ENCODE peak calls at places on chromosomes 13 and 19, in nine cellular contexts. One of them, this sample, is unnamed. For H3K4me1, the result is how much of the 10 kb centered on the place peaks cover.

GRCh38 chr13:98576963-98577822 is at the start of gene STK24:
- DNase-seq in stomach: peak
- DNase-seq in prostate gland: peak
- DNase-seq in uterus: peak
- DNase-seq in K562: peak
- DNase-seq in adrenal gland: peak
- DNase-seq in A549: peak
- DNase-seq in tibial nerve: peak
- DNase-seq in ovary: peak
- DNase-seq in this sample: peak

GRCh38 chr13:103188688-103189326 is 122.6 kb upstream of the SLC10A2 start:
- DNase-seq in stomach: no peak
- DNase-seq in prostate gland: no peak
- DNase-seq in uterus: no peak
- DNase-seq in K562: no peak
- DNase-seq in adrenal gland: no peak
- DNase-seq in A549: peak
- DNase-seq in tibial nerve: no peak
- DNase-seq in ovary: no peak
- DNase-seq in this sample: no peak

GRCh38 chr13:41562541-41563178 is 105.3 kb downstream of the RGCC start:
- DNase-seq in stomach: no peak
- DNase-seq in prostate gland: no peak
- DNase-seq in uterus: no peak
- DNase-seq in K562: no peak
- DNase-seq in adrenal gland: no peak
- DNase-seq in A549: no peak
- DNase-seq in tibial nerve: no peak
- DNase-seq in ovary: no peak
- DNase-seq in this sample: no peak

GRCh38 chr13:103101500-103101899 is 35.3 kb upstream of the SLC10A2 start:
- DNase-seq in stomach: no peak
- DNase-seq in prostate gland: no peak
- DNase-seq in uterus: no peak
- DNase-seq in K562: no peak
- DNase-seq in adrenal gland: no peak
- DNase-seq in A549: no peak
- DNase-seq in tibial nerve: no peak
- DNase-seq in ovary: no peak
- DNase-seq in this sample: no peak

GRCh38 chr13:112759053-112759452 is 69.2 kb downstream of the ATP11A start:
- DNase-seq in stomach: no peak
- DNase-seq in prostate gland: no peak
- DNase-seq in uterus: no peak
- DNase-seq in K562: no peak
- DNase-seq in adrenal gland: no peak
- DNase-seq in A549: no peak
- DNase-seq in tibial nerve: no peak
- DNase-seq in ovary: no peak
- DNase-seq in this sample: no peak

GRCh38 chr19:54158812-54159351 is 639 bp downstream of the LENG1 start:
- DNase-seq in stomach: no peak
- DNase-seq in prostate gland: no peak
- DNase-seq in uterus: no peak
- DNase-seq in K562: peak
- DNase-seq in adrenal gland: no peak
- DNase-seq in A549: no peak
- DNase-seq in tibial nerve: no peak
- DNase-seq in ovary: no peak
- DNase-seq in this sample: no peak

GRCh38 chr19:54517483-54517882 is 14.9 kb downstream of the LAIR2 start:
- DNase-seq in stomach: peak
- DNase-seq in prostate gland: peak
- DNase-seq in uterus: no peak
- DNase-seq in K562: peak
- DNase-seq in adrenal gland: peak
- DNase-seq in A549: peak
- DNase-seq in tibial nerve: peak
- DNase-seq in ovary: no peak
- DNase-seq in this sample: no peak

GRCh38 chr13:111900390-111901180 is 166.4 kb upstream of the SOX1 start:
- DNase-seq in stomach: no peak
- DNase-seq in prostate gland: no peak
- DNase-seq in uterus: no peak
- DNase-seq in K562: no peak
- DNase-seq in adrenal gland: no peak
- DNase-seq in A549: no peak
- DNase-seq in tibial nerve: no peak
- DNase-seq in ovary: no peak
- DNase-seq in this sample: no peak

GRCh38 chr19:10223488-10224213 is 7.5 kb downstream of the S1PR2 start:
- DNase-seq in stomach: no peak
- DNase-seq in prostate gland: no peak
- DNase-seq in uterus: no peak
- DNase-seq in K562: peak
- DNase-seq in adrenal gland: no peak
- DNase-seq in A549: no peak
- DNase-seq in tibial nerve: no peak
- DNase-seq in ovary: peak
- DNase-seq in this sample: no peak

GRCh38 chr19:47507031-47507430 is 7.8 kb downstream of the NAPA start:
- DNase-seq in stomach: no peak
- DNase-seq in prostate gland: peak
- DNase-seq in uterus: no peak
- DNase-seq in K562: no peak
- DNase-seq in adrenal gland: peak
- DNase-seq in A549: no peak
- DNase-seq in tibial nerve: no peak
- DNase-seq in ovary: no peak
- DNase-seq in this sample: no peak

GRCh38 chr19:45424191-45425058 is 708 bp upstream of the ERCC1 start:
- DNase-seq in stomach: peak
- DNase-seq in prostate gland: peak
- DNase-seq in uterus: peak
- DNase-seq in K562: peak
- DNase-seq in adrenal gland: peak
- DNase-seq in A549: peak
- DNase-seq in tibial nerve: peak
- DNase-seq in ovary: no peak
- DNase-seq in this sample: peak

GRCh38 chr13:114077121-114077937 is 55.1 kb downstream of the RASA3 start:
- DNase-seq in stomach: no peak
- DNase-seq in prostate gland: no peak
- DNase-seq in uterus: peak
- DNase-seq in K562: no peak
- DNase-seq in adrenal gland: peak
- DNase-seq in A549: no peak
- DNase-seq in tibial nerve: no peak
- DNase-seq in ovary: no peak
- DNase-seq in this sample: no peak

GRCh38 chr19:6108721-6109633 is 1.3 kb downstream of the RFX2 start:
- DNase-seq in stomach: peak
- DNase-seq in prostate gland: peak
- DNase-seq in uterus: peak
- DNase-seq in K562: peak
- DNase-seq in adrenal gland: peak
- DNase-seq in A549: peak
- DNase-seq in tibial nerve: peak
- DNase-seq in ovary: peak
- DNase-seq in this sample: peak
- TF ChIP-seq POLR2A in stomach: no peak
- TF ChIP-seq POLR2A in prostate gland: peak
- TF ChIP-seq POLR2A in uterus: peak
- TF ChIP-seq POLR2A in K562: no peak
- TF ChIP-seq POLR2A in adrenal gland: peak
- TF ChIP-seq POLR2A in A549: no peak
- TF ChIP-seq POLR2A in tibial nerve: peak
- TF ChIP-seq POLR2A in ovary: peak
- TF ChIP-seq POLR2A in this sample: no peak

GRCh38 chr13:27425151-27425917 is 915 bp downstream of the GTF3A start:
- DNase-seq in stomach: no peak
- DNase-seq in prostate gland: no peak
- DNase-seq in uterus: no peak
- DNase-seq in K562: no peak
- DNase-seq in adrenal gland: peak
- DNase-seq in A549: no peak
- DNase-seq in tibial nerve: no peak
- DNase-seq in ovary: no peak
- DNase-seq in this sample: no peak

GRCh38 chr13:27424246-27425150 is at the start of gene GTF3A:
- DNase-seq in stomach: peak
- DNase-seq in prostate gland: peak
- DNase-seq in uterus: peak
- DNase-seq in K562: peak
- DNase-seq in adrenal gland: peak
- DNase-seq in A549: peak
- DNase-seq in tibial nerve: peak
- DNase-seq in ovary: peak
- DNase-seq in this sample: peak

GRCh38 chr13:27427663-27428062 is 3.2 kb downstream of the GTF3A start:
- DNase-seq in stomach: no peak
- DNase-seq in prostate gland: no peak
- DNase-seq in uterus: no peak
- DNase-seq in K562: no peak
- DNase-seq in adrenal gland: peak
- DNase-seq in A549: no peak
- DNase-seq in tibial nerve: peak
- DNase-seq in ovary: no peak
- DNase-seq in this sample: no peak

GRCh38 chr13:27428160-27428559 is 3.7 kb downstream of the GTF3A start:
- DNase-seq in stomach: no peak
- DNase-seq in prostate gland: no peak
- DNase-seq in uterus: no peak
- DNase-seq in K562: peak
- DNase-seq in adrenal gland: no peak
- DNase-seq in A549: no peak
- DNase-seq in tibial nerve: no peak
- DNase-seq in ovary: no peak
- DNase-seq in this sample: no peak

GRCh38 chr13:27425918-27426630 is 1.7 kb downstream of the GTF3A start:
- DNase-seq in stomach: peak
- DNase-seq in prostate gland: peak
- DNase-seq in uterus: peak
- DNase-seq in K562: peak
- DNase-seq in adrenal gland: peak
- DNase-seq in A549: peak
- DNase-seq in tibial nerve: peak
- DNase-seq in ovary: peak
- DNase-seq in this sample: peak
- TF ChIP-seq CTCF in stomach: no peak
- TF ChIP-seq CTCF in prostate gland: peak
- TF ChIP-seq CTCF in uterus: no peak
- TF ChIP-seq CTCF in K562: peak
- TF ChIP-seq CTCF in adrenal gland: peak
- TF ChIP-seq CTCF in A549: peak
- TF ChIP-seq CTCF in tibial nerve: peak
- TF ChIP-seq CTCF in ovary: no peak
- TF ChIP-seq CTCF in this sample: peak

GRCh38 chr13:110390572-110390971 is 83.5 kb downstream of the COL4A2 start:
- DNase-seq in stomach: no peak
- DNase-seq in prostate gland: no peak
- DNase-seq in uterus: peak
- DNase-seq in K562: no peak
- DNase-seq in adrenal gland: no peak
- DNase-seq in A549: no peak
- DNase-seq in tibial nerve: no peak
- DNase-seq in ovary: no peak
- DNase-seq in this sample: no peak
- H3K4me1 ChIP-seq in stomach: under half
- H3K4me1 ChIP-seq in prostate gland: under half
- H3K4me1 ChIP-seq in uterus: under half
- H3K4me1 ChIP-seq in K562: under half
- H3K4me1 ChIP-seq in adrenal gland: under half
- H3K4me1 ChIP-seq in A549: under half
- H3K4me1 ChIP-seq in tibial nerve: half or more
- H3K4me1 ChIP-seq in ovary: under half
- H3K4me1 ChIP-seq in this sample: under half

DNA sequence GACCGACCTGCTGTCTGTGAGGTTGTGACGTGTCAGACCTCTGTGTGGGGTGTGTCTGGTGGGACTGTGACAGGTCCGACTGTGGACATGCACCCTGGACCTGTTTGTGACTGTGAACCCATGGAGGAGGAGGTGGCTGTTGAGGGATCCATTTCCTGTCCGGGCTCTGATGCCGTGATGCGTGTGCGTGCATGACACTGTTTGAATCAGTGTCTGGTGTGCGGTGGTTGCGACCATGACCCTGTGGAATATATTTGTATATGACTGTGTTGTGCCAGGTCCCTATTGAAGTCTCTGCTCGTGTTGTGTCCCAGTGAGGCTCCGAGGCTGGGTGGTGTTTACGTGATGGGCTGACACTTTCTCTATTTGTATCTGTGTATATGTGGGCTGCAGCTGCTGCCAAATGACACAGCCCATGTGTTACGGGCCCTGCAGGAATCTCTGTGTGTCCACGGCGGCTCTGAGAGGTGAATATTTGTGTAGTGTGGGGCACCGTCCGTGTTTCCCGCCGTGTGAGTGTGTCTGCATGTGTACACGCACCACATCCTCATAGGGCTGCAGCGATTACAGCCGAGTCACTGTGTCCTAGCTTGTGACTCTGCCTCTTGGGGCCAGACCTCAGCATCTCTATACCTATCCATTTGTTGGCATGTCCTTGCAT is 18.3 kb downstream of the CCDC97 start:
- DNase-seq in stomach: no peak
- DNase-seq in prostate gland: no peak
- DNase-seq in uterus: no peak
- DNase-seq in K562: peak
- DNase-seq in adrenal gland: peak
- DNase-seq in A549: peak
- DNase-seq in tibial nerve: no peak
- DNase-seq in ovary: no peak
- DNase-seq in this sample: peak
- TF ChIP-seq POLR2A in stomach: no peak
- TF ChIP-seq POLR2A in prostate gland: no peak
- TF ChIP-seq POLR2A in uterus: no peak
- TF ChIP-seq POLR2A in K562: peak
- TF ChIP-seq POLR2A in adrenal gland: no peak
- TF ChIP-seq POLR2A in A549: no peak
- TF ChIP-seq POLR2A in tibial nerve: no peak
- TF ChIP-seq POLR2A in ovary: no peak
- TF ChIP-seq POLR2A in this sample: no peak

GRCh38 chr19:22601906-22602630 is 32.1 kb upstream of the ZNF492 start:
- DNase-seq in stomach: no peak
- DNase-seq in prostate gland: no peak
- DNase-seq in uterus: no peak
- DNase-seq in K562: no peak
- DNase-seq in adrenal gland: no peak
- DNase-seq in A549: no peak
- DNase-seq in tibial nerve: no peak
- DNase-seq in ovary: no peak
- DNase-seq in this sample: no peak
- TF ChIP-seq CTCF in stomach: no peak
- TF ChIP-seq CTCF in prostate gland: no peak
- TF ChIP-seq CTCF in uterus: no peak
- TF ChIP-seq CTCF in K562: no peak
- TF ChIP-seq CTCF in adrenal gland: no peak
- TF ChIP-seq CTCF in A549: no peak
- TF ChIP-seq CTCF in tibial nerve: no peak
- TF ChIP-seq CTCF in ovary: no peak
- TF ChIP-seq CTCF in this sample: no peak

GRCh38 chr13:110525328-110526319 is 35.9 kb downstream of the RAB20 start:
- DNase-seq in stomach: no peak
- DNase-seq in prostate gland: no peak
- DNase-seq in uterus: no peak
- DNase-seq in K562: no peak
- DNase-seq in adrenal gland: peak
- DNase-seq in A549: no peak
- DNase-seq in tibial nerve: no peak
- DNase-seq in ovary: no peak
- DNase-seq in this sample: peak
- H3K4me1 ChIP-seq in stomach: half or more
- H3K4me1 ChIP-seq in prostate gland: under half
- H3K4me1 ChIP-seq in uterus: under half
- H3K4me1 ChIP-seq in K562: under half
- H3K4me1 ChIP-seq in adrenal gland: half or more
- H3K4me1 ChIP-seq in A549: under half
- H3K4me1 ChIP-seq in tibial nerve: half or more
- H3K4me1 ChIP-seq in ovary: under half
- H3K4me1 ChIP-seq in this sample: under half

This sample was measured in Peyer's patch.